ENCODE peak calls at places on chromosomes 11 and 22, in ten cellular contexts. One of them, this sample, is unnamed.

GRCh38 chr11:116648229-116649174 is 124.3 kb downstream of the BUD13 start:
- DNase-seq in NCI-H2029: no peak
- DNase-seq in activated T-cell treated with anti-CD3 and anti-CD28 coated beads for 48 hours: no peak
- DNase-seq in stimulated activated CD8-positive, alpha-beta memory T cell treated with anti-CD3 and anti-CD28 coated beads, Interleukin-4, amount 100 ng/mL, for 1 hour: no peak
- DNase-seq in activated CD4-positive, alpha-beta T cell treated with anti-CD3 and anti-CD28 coated beads, Interleukin-2, amount 10 ng/mL, durations not matched to agents 7 days and 5 days: no peak
- DNase-seq in CD8-positive, alpha-beta T cell: no peak
- DNase-seq in HFFc6: no peak
- DNase-seq in MCF 10A: no peak
- DNase-seq in lung microvascular endothelial cell: no peak
- DNase-seq in activated CD4-positive, CD25-positive, alpha-beta regulatory T cell: no peak
- DNase-seq in this sample: no peak

GRCh38 chr11:131760191-131760951 is 390.0 kb downstream of the NTM start:
- DNase-seq in NCI-H2029: no peak
- DNase-seq in activated T-cell treated with anti-CD3 and anti-CD28 coated beads for 48 hours: no peak
- DNase-seq in stimulated activated CD8-positive, alpha-beta memory T cell treated with anti-CD3 and anti-CD28 coated beads, Interleukin-4, amount 100 ng/mL, for 1 hour: no peak
- DNase-seq in activated CD4-positive, alpha-beta T cell treated with anti-CD3 and anti-CD28 coated beads, Interleukin-2, amount 10 ng/mL, durations not matched to agents 7 days and 5 days: no peak
- DNase-seq in CD8-positive, alpha-beta T cell: no peak
- DNase-seq in HFFc6: peak; percentile 35
- DNase-seq in MCF 10A: no peak
- DNase-seq in lung microvascular endothelial cell: no peak
- DNase-seq in activated CD4-positive, CD25-positive, alpha-beta regulatory T cell: no peak
- DNase-seq in this sample: no peak

GRCh38 chr11:57277845-57278720 is 41.0 kb upstream of the APLNR start:
- DNase-seq in NCI-H2029: peak; percentile 35
- DNase-seq in activated T-cell treated with anti-CD3 and anti-CD28 coated beads for 48 hours: peak; percentile 28
- DNase-seq in stimulated activated CD8-positive, alpha-beta memory T cell treated with anti-CD3 and anti-CD28 coated beads, Interleukin-4, amount 100 ng/mL, for 1 hour: no peak
- DNase-seq in activated CD4-positive, alpha-beta T cell treated with anti-CD3 and anti-CD28 coated beads, Interleukin-2, amount 10 ng/mL, durations not matched to agents 7 days and 5 days: peak; percentile 28
- DNase-seq in CD8-positive, alpha-beta T cell: peak; percentile 9
- DNase-seq in HFFc6: peak; percentile 74
- DNase-seq in MCF 10A: peak; percentile 86
- DNase-seq in lung microvascular endothelial cell: peak; percentile 67
- DNase-seq in activated CD4-positive, CD25-positive, alpha-beta regulatory T cell: no peak
- DNase-seq in this sample: peak; percentile 51

GRCh38 chr11:15179167-15179566 is 64.4 kb downstream of the INSC start:
- DNase-seq in NCI-H2029: no peak
- DNase-seq in activated T-cell treated with anti-CD3 and anti-CD28 coated beads for 48 hours: no peak
- DNase-seq in stimulated activated CD8-positive, alpha-beta memory T cell treated with anti-CD3 and anti-CD28 coated beads, Interleukin-4, amount 100 ng/mL, for 1 hour: no peak
- DNase-seq in activated CD4-positive, alpha-beta T cell treated with anti-CD3 and anti-CD28 coated beads, Interleukin-2, amount 10 ng/mL, durations not matched to agents 7 days and 5 days: no peak
- DNase-seq in CD8-positive, alpha-beta T cell: no peak
- DNase-seq in HFFc6: peak; percentile 55
- DNase-seq in MCF 10A: no peak
- DNase-seq in lung microvascular endothelial cell: no peak
- DNase-seq in activated CD4-positive, CD25-positive, alpha-beta regulatory T cell: no peak
- DNase-seq in this sample: no peak

GRCh38 chr11:76927160-76927559 is 66.4 kb downstream of the ACER3 start:
- DNase-seq in NCI-H2029: no peak
- DNase-seq in activated T-cell treated with anti-CD3 and anti-CD28 coated beads for 48 hours: no peak
- DNase-seq in stimulated activated CD8-positive, alpha-beta memory T cell treated with anti-CD3 and anti-CD28 coated beads, Interleukin-4, amount 100 ng/mL, for 1 hour: no peak
- DNase-seq in activated CD4-positive, alpha-beta T cell treated with anti-CD3 and anti-CD28 coated beads, Interleukin-2, amount 10 ng/mL, durations not matched to agents 7 days and 5 days: no peak
- DNase-seq in CD8-positive, alpha-beta T cell: no peak
- DNase-seq in HFFc6: no peak
- DNase-seq in MCF 10A: no peak
- DNase-seq in lung microvascular endothelial cell: no peak
- DNase-seq in activated CD4-positive, CD25-positive, alpha-beta regulatory T cell: no peak
- DNase-seq in this sample: no peak

GRCh38 chr22:40040927-40041326 is 46.2 kb downstream of the FAM83F start:
- DNase-seq in NCI-H2029: peak; percentile 20
- DNase-seq in activated T-cell treated with anti-CD3 and anti-CD28 coated beads for 48 hours: no peak
- DNase-seq in stimulated activated CD8-positive, alpha-beta memory T cell treated with anti-CD3 and anti-CD28 coated beads, Interleukin-4, amount 100 ng/mL, for 1 hour: no peak
- DNase-seq in activated CD4-positive, alpha-beta T cell treated with anti-CD3 and anti-CD28 coated beads, Interleukin-2, amount 10 ng/mL, durations not matched to agents 7 days and 5 days: no peak
- DNase-seq in CD8-positive, alpha-beta T cell: no peak
- DNase-seq in HFFc6: peak; percentile 37
- DNase-seq in MCF 10A: peak; percentile 97
- DNase-seq in lung microvascular endothelial cell: no peak
- DNase-seq in activated CD4-positive, CD25-positive, alpha-beta regulatory T cell: no peak
- DNase-seq in this sample: peak; percentile 88

GRCh38 chr11:2988361-2988762 is 3.8 kb downstream of the NAP1L4 start:
- DNase-seq in NCI-H2029: no peak
- DNase-seq in activated T-cell treated with anti-CD3 and anti-CD28 coated beads for 48 hours: no peak
- DNase-seq in stimulated activated CD8-positive, alpha-beta memory T cell treated with anti-CD3 and anti-CD28 coated beads, Interleukin-4, amount 100 ng/mL, for 1 hour: no peak
- DNase-seq in activated CD4-positive, alpha-beta T cell treated with anti-CD3 and anti-CD28 coated beads, Interleukin-2, amount 10 ng/mL, durations not matched to agents 7 days and 5 days: no peak
- DNase-seq in CD8-positive, alpha-beta T cell: no peak
- DNase-seq in HFFc6: no peak
- DNase-seq in MCF 10A: no peak
- DNase-seq in lung microvascular endothelial cell: peak; percentile 38
- DNase-seq in activated CD4-positive, CD25-positive, alpha-beta regulatory T cell: no peak
- DNase-seq in this sample: no peak

GRCh38 chr11:91220476-91221202 is 997.8 kb upstream of the CHORDC1 start:
- DNase-seq in NCI-H2029: no peak
- DNase-seq in activated T-cell treated with anti-CD3 and anti-CD28 coated beads for 48 hours: no peak
- DNase-seq in stimulated activated CD8-positive, alpha-beta memory T cell treated with anti-CD3 and anti-CD28 coated beads, Interleukin-4, amount 100 ng/mL, for 1 hour: no peak
- DNase-seq in activated CD4-positive, alpha-beta T cell treated with anti-CD3 and anti-CD28 coated beads, Interleukin-2, amount 10 ng/mL, durations not matched to agents 7 days and 5 days: no peak
- DNase-seq in CD8-positive, alpha-beta T cell: no peak
- DNase-seq in HFFc6: no peak
- DNase-seq in MCF 10A: peak; percentile 80
- DNase-seq in lung microvascular endothelial cell: no peak
- DNase-seq in activated CD4-positive, CD25-positive, alpha-beta regulatory T cell: no peak
- DNase-seq in this sample: no peak

GRCh38 chr11:57260937-57261783 is 24.1 kb upstream of the APLNR start:
- DNase-seq in NCI-H2029: no peak
- DNase-seq in activated T-cell treated with anti-CD3 and anti-CD28 coated beads for 48 hours: no peak
- DNase-seq in stimulated activated CD8-positive, alpha-beta memory T cell treated with anti-CD3 and anti-CD28 coated beads, Interleukin-4, amount 100 ng/mL, for 1 hour: no peak
- DNase-seq in activated CD4-positive, alpha-beta T cell treated with anti-CD3 and anti-CD28 coated beads, Interleukin-2, amount 10 ng/mL, durations not matched to agents 7 days and 5 days: no peak
- DNase-seq in CD8-positive, alpha-beta T cell: no peak
- DNase-seq in HFFc6: no peak
- DNase-seq in MCF 10A: no peak
- DNase-seq in lung microvascular endothelial cell: peak; percentile 73
- DNase-seq in activated CD4-positive, CD25-positive, alpha-beta regulatory T cell: no peak
- DNase-seq in this sample: no peak

This sample was measured in KBM-7.